ENCODE peak calls at places on chromosomes 12 and 14, in six cellular contexts. One of them, this sample, is unnamed.
A peak's percentile ranks its signal among the peaks of the same experiment; 100 is the strongest.

GRCh38 chr12:127355061-127355820 is 911.7 kb upstream of the TMEM132C start:
- DNase-seq in heart right ventricle: no peak
- DNase-seq in endothelial cell of umbilical vein: no peak
- DNase-seq in lung: no peak
- DNase-seq in cardiac muscle cell: no peak
- DNase-seq in sigmoid colon: no peak
- DNase-seq in this sample: no peak

GRCh38 chr14:100640481-100641273 is 53.5 kb upstream of the BEGAIN start:
- DNase-seq in heart right ventricle: no peak
- DNase-seq in endothelial cell of umbilical vein: no peak
- DNase-seq in lung: no peak
- DNase-seq in cardiac muscle cell: peak; percentile 22
- DNase-seq in sigmoid colon: no peak
- DNase-seq in this sample: no peak

GRCh38 chr12:120130011-120130410 is 13.5 kb upstream of the RAB35 start:
- DNase-seq in heart right ventricle: no peak
- DNase-seq in endothelial cell of umbilical vein: no peak
- DNase-seq in lung: no peak
- DNase-seq in cardiac muscle cell: no peak
- DNase-seq in sigmoid colon: no peak
- DNase-seq in this sample: no peak

GRCh38 chr14:95998656-95999055 is 40.5 kb upstream of the C14orf132 start:
- DNase-seq in heart right ventricle: no peak
- DNase-seq in endothelial cell of umbilical vein: no peak
- DNase-seq in lung: no peak
- DNase-seq in cardiac muscle cell: peak; percentile 62
- DNase-seq in sigmoid colon: no peak
- DNase-seq in this sample: no peak

GRCh38 chr12:41310367-41310766 is 122.2 kb downstream of the PDZRN4 start:
- DNase-seq in heart right ventricle: no peak
- DNase-seq in endothelial cell of umbilical vein: no peak
- DNase-seq in lung: no peak
- DNase-seq in cardiac muscle cell: no peak
- DNase-seq in sigmoid colon: no peak
- DNase-seq in this sample: no peak

GRCh38 chr12:122793685-122794106 is 19.3 kb downstream of the CCDC62 start:
- DNase-seq in heart right ventricle: no peak
- DNase-seq in endothelial cell of umbilical vein: peak; percentile 75
- DNase-seq in lung: no peak
- DNase-seq in cardiac muscle cell: peak; percentile 74
- DNase-seq in sigmoid colon: no peak
- DNase-seq in this sample: no peak

GRCh38 chr14:103849151-103850013 is 2.0 kb upstream of the PPP1R13B start:
- DNase-seq in heart right ventricle: no peak
- DNase-seq in endothelial cell of umbilical vein: no peak
- DNase-seq in lung: no peak
- DNase-seq in cardiac muscle cell: no peak
- DNase-seq in sigmoid colon: peak; percentile 60
- DNase-seq in this sample: no peak

GRCh38 chr12:65891219-65891618 is 66.9 kb downstream of the HMGA2 start:
- DNase-seq in heart right ventricle: no peak
- DNase-seq in endothelial cell of umbilical vein: peak; percentile 46
- DNase-seq in lung: no peak
- DNase-seq in cardiac muscle cell: no peak
- DNase-seq in sigmoid colon: no peak
- DNase-seq in this sample: no peak

GRCh38 chr12:26195641-26196423 is 459 bp downstream of the SSPN start:
- DNase-seq in heart right ventricle: peak; percentile 51
- DNase-seq in endothelial cell of umbilical vein: peak; percentile 47
- DNase-seq in lung: peak; percentile 41
- DNase-seq in cardiac muscle cell: peak; percentile 59
- DNase-seq in sigmoid colon: peak; percentile 81
- DNase-seq in this sample: peak; percentile 78

GRCh38 chr12:40106655-40107054 is 774 bp upstream of the SLC2A13 start:
- DNase-seq in heart right ventricle: no peak
- DNase-seq in endothelial cell of umbilical vein: no peak
- DNase-seq in lung: no peak
- DNase-seq in cardiac muscle cell: no peak
- DNase-seq in sigmoid colon: no peak
- DNase-seq in this sample: no peak

GRCh38 chr12:15982921-15983320 is 71.8 kb downstream of the DERA start:
- DNase-seq in heart right ventricle: no peak
- DNase-seq in endothelial cell of umbilical vein: no peak
- DNase-seq in lung: no peak
- DNase-seq in cardiac muscle cell: no peak
- DNase-seq in sigmoid colon: no peak
- DNase-seq in this sample: no peak

GRCh38 chr12:53073881-53074280 is 5.3 kb downstream of the SPRYD3 start:
- DNase-seq in heart right ventricle: no peak
- DNase-seq in endothelial cell of umbilical vein: no peak
- DNase-seq in lung: peak; percentile 42
- DNase-seq in cardiac muscle cell: no peak
- DNase-seq in sigmoid colon: peak; percentile 89
- DNase-seq in this sample: peak; percentile 28

GRCh38 chr12:120640840-120641833 is 711 bp downstream of the CABP1 start:
- DNase-seq in heart right ventricle: peak; percentile 32
- DNase-seq in endothelial cell of umbilical vein: peak; percentile 46
- DNase-seq in lung: peak; percentile 54
- DNase-seq in cardiac muscle cell: peak; percentile 66
- DNase-seq in sigmoid colon: no peak
- DNase-seq in this sample: peak; percentile 58

GRCh38 chr14:101559624-101560533 is 1.4 kb upstream of the DIO3 start:
- DNase-seq in heart right ventricle: no peak
- DNase-seq in endothelial cell of umbilical vein: no peak
- DNase-seq in lung: no peak
- DNase-seq in cardiac muscle cell: peak; percentile 48
- DNase-seq in sigmoid colon: peak; percentile 81
- DNase-seq in this sample: peak; percentile 44

GRCh38 chr12:74957636-74958035 is 252.0 kb downstream of the KCNC2 start:
- DNase-seq in heart right ventricle: no peak
- DNase-seq in endothelial cell of umbilical vein: no peak
- DNase-seq in lung: no peak
- DNase-seq in cardiac muscle cell: no peak
- DNase-seq in sigmoid colon: no peak
- DNase-seq in this sample: no peak

GRCh38 chr12:74957231-74957630 is 252.4 kb downstream of the KCNC2 start:
- DNase-seq in heart right ventricle: no peak
- DNase-seq in endothelial cell of umbilical vein: no peak
- DNase-seq in lung: no peak
- DNase-seq in cardiac muscle cell: no peak
- DNase-seq in sigmoid colon: no peak
- DNase-seq in this sample: no peak

DNA sequence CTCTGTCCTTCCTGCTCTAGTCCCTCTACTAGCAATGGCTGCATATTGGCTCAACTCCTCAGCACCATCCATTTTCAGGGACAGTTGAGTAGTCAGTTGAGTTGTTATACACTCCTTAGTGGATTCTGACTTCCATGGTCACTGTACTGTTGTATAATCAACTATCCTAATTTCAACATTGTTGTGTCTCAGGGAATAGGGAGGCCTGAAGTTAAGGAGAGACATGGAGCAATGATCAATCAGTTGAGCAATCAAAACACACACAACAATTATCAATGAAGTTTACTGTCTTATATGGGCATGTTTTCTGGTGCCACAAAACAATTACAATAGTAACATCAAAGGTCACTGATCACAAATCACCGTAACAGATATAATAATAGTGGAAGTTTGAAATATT is 255.9 kb downstream of the KCNC2 start:
- DNase-seq in heart right ventricle: no peak
- DNase-seq in endothelial cell of umbilical vein: no peak
- DNase-seq in lung: no peak
- DNase-seq in cardiac muscle cell: no peak
- DNase-seq in sigmoid colon: no peak
- DNase-seq in this sample: no peak
- H3K9me3 ChIP-seq in heart right ventricle: peaks cover 15% of the 10 kb centered on the region
- H3K9me3 ChIP-seq in endothelial cell of umbilical vein: no peaks in the 10 kb centered on the region
- H3K9me3 ChIP-seq in lung: no peaks in the 10 kb centered on the region
- H3K9me3 ChIP-seq in cardiac muscle cell: no peaks in the 10 kb centered on the region
- H3K9me3 ChIP-seq in sigmoid colon: no peaks in the 10 kb centered on the region
- H3K9me3 ChIP-seq in this sample: no peaks in the 10 kb centered on the region

GRCh38 chr14:75285331-75285730 is 6.7 kb downstream of the FOS start:
- DNase-seq in heart right ventricle: no peak
- DNase-seq in endothelial cell of umbilical vein: no peak
- DNase-seq in lung: no peak
- DNase-seq in cardiac muscle cell: no peak
- DNase-seq in sigmoid colon: peak; percentile 19
- DNase-seq in this sample: no peak

GRCh38 chr14:75281691-75282000 is 3.0 kb downstream of the FOS start:
- DNase-seq in heart right ventricle: no peak
- DNase-seq in endothelial cell of umbilical vein: no peak
- DNase-seq in lung: no peak
- DNase-seq in cardiac muscle cell: peak; percentile 44
- DNase-seq in sigmoid colon: no peak
- DNase-seq in this sample: no peak

GRCh38 chr14:75283884-75284563 is 5.4 kb downstream of the FOS start:
- DNase-seq in heart right ventricle: no peak
- DNase-seq in endothelial cell of umbilical vein: no peak
- DNase-seq in lung: no peak
- DNase-seq in cardiac muscle cell: peak; percentile 71
- DNase-seq in sigmoid colon: peak; percentile 84
- DNase-seq in this sample: peak; percentile 30

GRCh38 chr14:75282166-75282547 is 3.5 kb downstream of the FOS start:
- DNase-seq in heart right ventricle: no peak
- DNase-seq in endothelial cell of umbilical vein: no peak
- DNase-seq in lung: no peak
- DNase-seq in cardiac muscle cell: peak; percentile 73
- DNase-seq in sigmoid colon: no peak
- DNase-seq in this sample: no peak

DNA sequence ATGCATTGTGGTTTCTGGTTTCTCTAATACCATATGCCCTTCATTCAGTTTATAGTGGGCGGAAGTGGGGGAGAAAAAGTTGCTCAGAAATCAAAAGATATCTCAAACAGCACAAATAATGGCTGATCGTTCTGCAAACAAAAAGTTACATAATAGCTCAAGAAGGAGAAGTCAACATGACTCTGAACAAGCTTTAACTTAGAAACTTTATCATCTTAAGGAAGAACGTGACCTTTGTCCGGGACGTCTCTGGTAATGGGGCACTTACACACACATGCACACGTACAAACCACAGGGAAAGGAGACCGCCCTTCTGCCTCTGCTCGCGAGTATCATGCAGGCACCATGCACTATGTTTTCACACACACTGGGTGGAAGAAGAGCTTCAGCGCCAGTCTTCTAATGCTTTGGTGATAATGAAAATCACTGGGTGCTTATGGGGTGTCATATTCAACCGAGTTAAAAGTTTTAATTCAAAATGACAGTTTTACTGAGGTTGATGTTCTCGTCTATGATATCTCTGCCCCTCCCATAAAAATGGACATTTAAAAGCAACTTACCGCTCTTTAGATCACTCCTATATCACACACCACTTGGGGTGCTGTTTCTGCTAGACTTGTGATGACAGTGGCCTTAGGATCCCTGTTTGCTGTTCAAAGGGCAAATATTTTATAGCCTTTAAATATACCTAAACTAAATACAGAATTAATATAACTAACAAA is 4.7 kb downstream of the FOS start:
- DNase-seq in heart right ventricle: no peak
- DNase-seq in endothelial cell of umbilical vein: no peak
- DNase-seq in lung: no peak
- DNase-seq in cardiac muscle cell: peak; percentile 77
- DNase-seq in sigmoid colon: peak; percentile 82
- DNase-seq in this sample: no peak
- TF ChIP-seq CTCF in heart right ventricle: peak; percentile 15
- TF ChIP-seq CTCF in endothelial cell of umbilical vein: peak; percentile 15
- TF ChIP-seq CTCF in lung: no peak
- TF ChIP-seq CTCF in cardiac muscle cell: peak; percentile 20
- TF ChIP-seq CTCF in sigmoid colon: no peak
- TF ChIP-seq CTCF in this sample: peak; percentile 6

GRCh38 chr12:75960954-75961661 is 70.5 kb downstream of the PHLDA1 start:
- DNase-seq in heart right ventricle: no peak
- DNase-seq in endothelial cell of umbilical vein: no peak
- DNase-seq in lung: no peak
- DNase-seq in cardiac muscle cell: no peak
- DNase-seq in sigmoid colon: no peak
- DNase-seq in this sample: no peak

GRCh38 chr12:75961878-75962277 is 69.7 kb downstream of the PHLDA1 start:
- DNase-seq in heart right ventricle: no peak
- DNase-seq in endothelial cell of umbilical vein: no peak
- DNase-seq in lung: no peak
- DNase-seq in cardiac muscle cell: no peak
- DNase-seq in sigmoid colon: no peak
- DNase-seq in this sample: no peak

GRCh38 chr12:75959060-75959459 is 72.5 kb downstream of the PHLDA1 start:
- DNase-seq in heart right ventricle: no peak
- DNase-seq in endothelial cell of umbilical vein: no peak
- DNase-seq in lung: no peak
- DNase-seq in cardiac muscle cell: no peak
- DNase-seq in sigmoid colon: no peak
- DNase-seq in this sample: no peak

GRCh38 chr12:75959506-75959905 is 72.1 kb downstream of the PHLDA1 start:
- DNase-seq in heart right ventricle: no peak
- DNase-seq in endothelial cell of umbilical vein: no peak
- DNase-seq in lung: no peak
- DNase-seq in cardiac muscle cell: no peak
- DNase-seq in sigmoid colon: no peak
- DNase-seq in this sample: no peak

GRCh38 chr12:75960086-75960910 is 71.3 kb downstream of the PHLDA1 start:
- DNase-seq in heart right ventricle: no peak
- DNase-seq in endothelial cell of umbilical vein: no peak
- DNase-seq in lung: no peak
- DNase-seq in cardiac muscle cell: peak; percentile 18
- DNase-seq in sigmoid colon: no peak
- DNase-seq in this sample: no peak
- H3K9me3 ChIP-seq in heart right ventricle: no peaks in the 10 kb centered on the region
- H3K9me3 ChIP-seq in endothelial cell of umbilical vein: no peaks in the 10 kb centered on the region
- H3K9me3 ChIP-seq in lung: no peaks in the 10 kb centered on the region
- H3K9me3 ChIP-seq in cardiac muscle cell: no peaks in the 10 kb centered on the region
- H3K9me3 ChIP-seq in sigmoid colon: no peaks in the 10 kb centered on the region
- H3K9me3 ChIP-seq in this sample: no peaks in the 10 kb centered on the region

DNA sequence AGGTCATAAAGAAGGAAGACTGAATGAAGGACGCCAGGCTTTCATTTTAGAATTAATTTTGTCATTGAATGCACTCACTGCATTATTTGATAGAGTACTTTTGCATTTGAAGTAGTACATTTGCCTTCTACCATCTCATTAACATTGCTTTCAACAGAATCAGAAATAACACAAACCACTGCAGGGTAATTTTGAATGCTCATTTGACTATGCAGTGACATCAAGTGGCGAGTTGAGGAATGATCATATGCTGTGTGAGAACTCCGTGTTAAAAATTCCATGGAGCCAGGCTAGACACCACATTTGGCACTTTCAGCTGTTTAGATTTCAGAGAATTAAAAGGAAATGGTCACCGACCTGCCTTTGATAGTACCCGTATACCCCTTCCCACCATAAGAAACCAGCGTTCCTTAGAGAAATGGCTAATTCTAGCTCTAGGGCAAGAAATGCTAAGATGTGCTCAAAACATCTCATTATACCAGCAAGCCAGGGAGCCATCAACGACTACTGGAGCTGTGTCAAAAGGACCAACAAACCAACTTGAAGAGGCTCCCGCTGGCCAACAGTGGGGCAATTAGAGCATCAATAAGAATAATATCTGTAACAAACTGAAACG is 16.5 kb downstream of the HEBP1 start:
- DNase-seq in heart right ventricle: peak; percentile 23
- DNase-seq in endothelial cell of umbilical vein: peak; percentile 78
- DNase-seq in lung: no peak
- DNase-seq in cardiac muscle cell: peak; percentile 78
- DNase-seq in sigmoid colon: no peak
- DNase-seq in this sample: no peak
- TF ChIP-seq CTCF in heart right ventricle: peak; percentile 70
- TF ChIP-seq CTCF in endothelial cell of umbilical vein: peak; percentile 60
- TF ChIP-seq CTCF in lung: peak; percentile 21
- TF ChIP-seq CTCF in cardiac muscle cell: peak; percentile 72
- TF ChIP-seq CTCF in sigmoid colon: peak; percentile 30
- TF ChIP-seq CTCF in this sample: peak; percentile 56

GRCh38 chr12:133225527-133225926 is 10.2 kb downstream of the ANHX start:
- DNase-seq in heart right ventricle: no peak
- DNase-seq in endothelial cell of umbilical vein: no peak
- DNase-seq in lung: no peak
- DNase-seq in cardiac muscle cell: no peak
- DNase-seq in sigmoid colon: no peak
- DNase-seq in this sample: no peak
- H3K9me3 ChIP-seq in heart right ventricle: no peaks in the 10 kb centered on the region
- H3K9me3 ChIP-seq in endothelial cell of umbilical vein: no peaks in the 10 kb centered on the region
- H3K9me3 ChIP-seq in lung: peaks cover 41% of the 10 kb centered on the region
- H3K9me3 ChIP-seq in cardiac muscle cell: no peaks in the 10 kb centered on the region
- H3K9me3 ChIP-seq in sigmoid colon: peaks cover 14% of the 10 kb centered on the region
- H3K9me3 ChIP-seq in this sample: no peaks in the 10 kb centered on the region

This sample was measured in psoas muscle.